ENCODE peak calls at places on chromosomes 4 and X, in four cellular contexts. W is cardiac muscle cell, K is A549, J is fibroblast of lung. Q is an unnamed sample.

GRCh38 chr4:80878218-80878617 is 152.3 kb upstream of the BMP3 start:
- DNase-seq in J (no peak), K (no peak), W (peak), Q (no peak)

GRCh38 chrX:47991263-47992092 is 12.3 kb downstream of the ZNF182 start:
- DNase-seq in W (peak), J (peak), K (no peak), Q (peak)

GRCh38 chr4:37682701-37683401 is 3.3 kb downstream of the RELL1 start:
- DNase-seq in J (no peak), K (peak), W (no peak), Q (no peak)

GRCh38 chr4:80197132-80197573 is at the start of gene PRDM8:
- DNase-seq in W (no peak), J (no peak), K (no peak), Q (no peak)

GRCh38 chrX:83008415-83008814 is 499.7 kb upstream of the POU3F4 start:
- DNase-seq in W (no peak), K (peak), J (peak), Q (no peak)

GRCh38 chr4:27828843-27829242 is 968.2 kb downstream of the STIM2 start:
- DNase-seq in K (no peak), W (no peak), J (no peak), Q (no peak)

GRCh38 chr4:114827651-114828050 is 229.0 kb downstream of the UGT8 start:
- DNase-seq in J (no peak), W (no peak), K (no peak), Q (no peak)

GRCh38 chr4:17055788-17056187 is 157.3 kb upstream of the LDB2 start:
- DNase-seq in J (peak), W (peak), K (no peak), Q (peak)

GRCh38 chrX:154719132-154719675 is 31.7 kb downstream of the GAB3 start:
- DNase-seq in W (peak), K (no peak), J (peak), Q (peak)

GRCh38 chrX:107227780-107228485 is 21.5 kb downstream of the DNAAF6 start:
- DNase-seq in W (no peak), J (no peak), K (no peak), Q (no peak)

GRCh38 chrX:144732588-144732987 is 514.7 kb upstream of the SPANXN1 start:
- DNase-seq in W (no peak), K (no peak), J (no peak), Q (peak)

GRCh38 chr4:40212674-40213504 is 16.1 kb downstream of the RHOH start:
- DNase-seq in K (no peak), W (no peak), J (peak), Q (peak)

GRCh38 chr4:48032721-48033120 is 16.1 kb downstream of the NIPAL1 start:
- DNase-seq in W (peak), K (no peak), J (no peak), Q (no peak)

GRCh38 chr4:6751611-6752485 is 30.7 kb upstream of the KIAA0232 start:
- DNase-seq in K (no peak), J (no peak), W (no peak), Q (no peak)

GRCh38 chr4:41661447-41662076 is 87.0 kb downstream of the PHOX2B start:
- DNase-seq in K (peak), J (peak), W (peak), Q (peak)

GRCh38 chrX:155767101-155767878 is 113.9 kb upstream of the VAMP7 start:
- DNase-seq in J (peak), W (peak), K (peak), Q (peak)

GRCh38 chrX:68868316-68868715 is 39.5 kb downstream of the EFNB1 start:
- DNase-seq in J (no peak), K (no peak), W (peak), Q (peak)

GRCh38 chrX:8738588-8739189 is 6.8 kb upstream of the ANOS1 start:
- DNase-seq in J (peak), K (peak), W (peak), Q (peak)

GRCh38 chr4:168634276-168634802 is 137.5 kb downstream of the PALLD start:
- DNase-seq in J (peak), K (no peak), W (peak), Q (peak)

GRCh38 chrX:82219129-82219528 is 1017.2 kb downstream of the SH3BGRL start:
- DNase-seq in K (no peak), W (no peak), J (no peak), Q (no peak)

GRCh38 chr4:85828295-85828910 is 353.5 kb downstream of the ARHGAP24 start:
- DNase-seq in J (no peak), K (no peak), W (peak), Q (peak)

GRCh38 chr4:77336411-77337142 is 179.6 kb downstream of the CCNG2 start:
- DNase-seq in W (no peak), J (no peak), K (no peak), Q (no peak)

GRCh38 chr4:115279300-115279699 is 165.9 kb upstream of the NDST4 start:
- DNase-seq in W (no peak), J (no peak), K (no peak), Q (no peak)

GRCh38 chr4:97123573-97123972 is 1019.7 kb downstream of the STPG2 start:
- DNase-seq in J (no peak), W (no peak), K (no peak), Q (no peak)

GRCh38 chrX:24204331-24204730 is 54.8 kb downstream of the ZFX start:
- DNase-seq in J (no peak), K (no peak), W (peak), Q (peak)

GRCh38 chrX:53190363-53190960 is 34.5 kb downstream of the KDM5C start:
- DNase-seq in J (no peak), K (no peak), W (no peak), Q (no peak)

GRCh38 chr4:145909773-145910172 is 28.9 kb downstream of the ZNF827 start:
- DNase-seq in J (no peak), W (peak), K (peak), Q (no peak)

GRCh38 chr4:121749225-121749624 is 15.7 kb downstream of the SMIM43 start:
- DNase-seq in J (no peak), K (no peak), W (no peak), Q (no peak)

GRCh38 chrX:132025085-132025484 is 2.0 kb downstream of the STK26 start:
- DNase-seq in K (no peak), W (no peak), J (no peak), Q (no peak)

GRCh38 chr4:76723373-76723772 is 174.6 kb downstream of the SOWAHB start:
- DNase-seq in J (peak), K (peak), W (peak), Q (peak)

GRCh38 chrX:106791495-106791894 is 11.0 kb upstream of the TBC1D8B start:
- DNase-seq in J (peak), K (peak), W (peak), Q (no peak)

GRCh38 chr4:102139132-102139573 is 206.1 kb downstream of the SLC39A8 start:
- DNase-seq in J (no peak), W (peak), K (peak), Q (peak)

GRCh38 chrX:10875995-10876394 is 235.1 kb upstream of the HCCS start:
- DNase-seq in K (no peak), J (no peak), W (no peak), Q (no peak)

GRCh38 chrX:153361781-153362397 is 27.9 kb downstream of the ZNF275 start:
- DNase-seq in K (no peak), W (peak), J (no peak), Q (no peak)

GRCh38 chr4:106773106-106773905 is 262.8 kb downstream of the DKK2 start:
- DNase-seq in K (no peak), W (peak), J (peak), Q (peak)

GRCh38 chr4:8046925-8047541 is 107.4 kb upstream of the AFAP1 start:
- DNase-seq in K (no peak), W (no peak), J (no peak), Q (no peak)

GRCh38 chr4:176238157-176238608 is 30.8 kb downstream of the ASB5 start:
- DNase-seq in K (no peak), J (peak), W (peak), Q (peak)
- H3K4me3 ChIP-seq in K (no peak), J (no peak), W (no peak), Q (no peak)

DNA sequence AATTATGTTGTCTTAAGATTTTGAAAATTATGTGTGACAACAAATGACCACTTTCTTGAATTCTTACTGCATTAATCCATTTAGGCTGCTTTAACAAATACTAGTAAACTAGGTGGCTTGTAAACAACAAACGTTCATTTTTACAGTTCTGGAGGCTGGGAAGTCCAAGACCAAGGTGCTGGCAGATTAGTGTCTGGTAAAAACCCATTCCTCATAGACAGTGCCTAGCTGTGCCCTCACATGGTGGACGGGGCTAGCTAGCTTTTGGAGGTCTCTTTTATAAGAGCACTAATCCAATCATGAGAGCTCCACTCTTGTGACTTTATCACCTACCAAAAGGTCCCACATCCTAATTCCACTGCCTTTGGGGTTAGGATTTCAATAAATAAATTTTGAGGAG is 425.8 kb downstream of the SPRY1 start:
- DNase-seq in J (no peak), K (no peak), W (no peak), Q (no peak)
- H3K4me3 ChIP-seq in J (no peak), K (no peak), W (no peak), Q (no peak)

GRCh38 chr4:2059726-2060577 is 825 bp downstream of the NAT8L start:
- DNase-seq in J (no peak), K (no peak), W (no peak), Q (no peak)
- H3K4me3 ChIP-seq in J (no peak), K (peak), W (peak), Q (no peak)

DNA sequence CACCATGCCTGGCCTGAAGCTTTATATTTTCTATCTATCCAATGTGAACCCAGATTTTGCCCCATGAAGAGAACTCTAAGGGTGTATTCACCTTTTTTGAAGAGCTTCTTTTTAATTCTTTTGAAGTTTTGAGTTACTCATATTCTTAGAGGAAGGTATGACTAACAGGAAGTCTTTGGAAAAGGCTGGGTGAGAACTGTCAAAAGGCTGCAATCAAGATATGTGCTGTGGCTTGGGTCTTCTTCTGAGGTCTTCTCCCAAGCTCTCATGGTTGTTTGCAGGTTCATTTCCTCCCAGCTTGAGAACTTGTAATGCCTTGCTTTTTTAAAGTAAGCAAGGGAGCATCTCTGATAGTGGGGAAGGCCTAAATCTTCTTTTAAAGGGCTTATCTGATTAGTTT is 3.1 kb upstream of the C4orf17 start:
- DNase-seq in W (no peak), J (no peak), K (no peak), Q (no peak)
- H3K4me3 ChIP-seq in W (no peak), J (no peak), K (no peak), Q (no peak)